ENCODE peak calls at places on chromosomes 13 and 19, in nine cellular contexts. C is A549, A is NB4, S is SK-N-SH, I is H1, H is WTC11, P is endothelial cell of umbilical vein, K is GM12878, Z is HepG2. O is an unnamed sample.

GRCh38 chr19:11377756-11378155 is 3.3 kb downstream of the SWSAP1 start:
- DNase-seq in C (no peak), A (no peak), S (no peak), I (no peak), H (no peak), P (no peak), K (no peak), Z (no peak), O (no peak)

GRCh38 chr13:59722580-59722900 is 441.2 kb downstream of the DIAPH3 start:
- DNase-seq in C (no peak), A (peak; percentile 15), S (no peak), I (no peak), H (no peak), P (no peak), K (no peak), Z (no peak), O (no peak)

GRCh38 chr19:9309974-9310446 is 372 bp upstream of the ZNF699 start:
- DNase-seq in C (peak; percentile 94), A (peak; percentile 96), S (peak; percentile 92), I (peak; percentile 88), H (peak; percentile 91), P (no peak), K (no peak), Z (no peak), O (peak; percentile 92)

GRCh38 chr13:29000802-29001201 is 180.7 kb downstream of the MTUS2 start:
- DNase-seq in C (no peak), A (no peak), S (no peak), I (no peak), H (no peak), P (no peak), K (no peak), Z (no peak), O (no peak)

GRCh38 chr19:32407004-32407992 is 1.7 kb downstream of the DPY19L3 start:
- DNase-seq in C (no peak), A (peak; percentile 35), S (peak; percentile 36), I (no peak), H (no peak), P (no peak), K (no peak), Z (peak; percentile 16), O (peak; percentile 56)

GRCh38 chr13:62119739-62120700 is 704.4 kb upstream of the PCDH20 start:
- DNase-seq in C (no peak), A (peak; percentile 27), S (peak; percentile 17), I (no peak), H (no peak), P (peak; percentile 7), K (no peak), Z (no peak), O (no peak)

GRCh38 chr13:98977568-98978270 is at the start of gene DOCK9:
- DNase-seq in C (no peak), A (no peak), S (no peak), I (no peak), H (peak; percentile 31), P (peak; percentile 89), K (no peak), Z (no peak), O (no peak)

GRCh38 chr13:27921961-27922910 is 2.4 kb downstream of the PDX1 start:
- DNase-seq in C (no peak), A (peak; percentile 16), S (peak; percentile 24), I (no peak), H (peak; percentile 36), P (no peak), K (no peak), Z (no peak), O (no peak)

GRCh38 chr13:41546372-41547252 is 89.3 kb downstream of the RGCC start:
- DNase-seq in C (no peak), A (peak; percentile 50), S (no peak), I (no peak), H (no peak), P (no peak), K (no peak), Z (peak; percentile 21), O (no peak)

GRCh38 chr13:34577051-34577450 is 365.0 kb upstream of the NBEA start:
- DNase-seq in C (no peak), A (no peak), S (no peak), I (no peak), H (no peak), P (no peak), K (no peak), Z (no peak), O (no peak)

GRCh38 chr13:34578917-34579316 is 363.2 kb upstream of the NBEA start:
- DNase-seq in C (no peak), A (no peak), S (no peak), I (no peak), H (no peak), P (no peak), K (no peak), Z (no peak), O (no peak)

DNA sequence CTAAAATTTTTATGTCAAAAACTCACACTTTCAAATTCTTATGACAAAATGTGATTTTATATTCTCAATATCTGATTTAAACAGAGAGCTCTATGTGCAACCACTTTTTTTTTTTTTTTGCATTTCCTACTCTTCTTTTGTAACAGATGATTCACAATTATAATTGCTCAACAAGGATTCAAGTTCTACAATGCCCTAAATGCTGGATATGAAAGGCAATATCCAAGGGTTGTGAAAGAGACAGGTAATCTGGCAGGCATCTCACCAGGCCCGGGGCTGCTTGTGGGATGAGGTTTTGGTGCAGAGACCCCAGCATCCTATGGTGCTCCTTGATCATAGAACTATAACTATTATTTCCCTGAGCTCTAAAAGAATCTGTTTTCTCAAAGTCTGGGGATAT is 363.6 kb upstream of the NBEA start:
- DNase-seq in C (peak; percentile 9), A (no peak), S (no peak), I (no peak), H (no peak), P (no peak), K (no peak), Z (no peak), O (no peak)
- TF ChIP-seq MAX in C (no peak), A (no peak), S (no peak), I (no peak), H (no peak), P (no peak), K (no peak), Z (no peak), O (no peak)

GRCh38 chr13:37869506-37869755 is 141 bp downstream of the TRPC4 start:
- DNase-seq in C (no peak), A (no peak), S (no peak), I (no peak), H (no peak), P (no peak), K (no peak), Z (no peak), O (no peak)
- TF ChIP-seq MAX in C (no peak), A (no peak), S (no peak), I (no peak), H (no peak), P (no peak), K (no peak), Z (no peak), O (no peak)

GRCh38 chr19:39223703-39224279 is 19.7 kb upstream of the SYCN start:
- DNase-seq in C (no peak), A (peak; percentile 16), S (no peak), I (no peak), H (peak; percentile 67), P (peak; percentile 22), K (no peak), Z (no peak), O (peak; percentile 62)

GRCh38 chr19:39230096-39230764 is 14.6 kb downstream of the IFNL3 start:
- DNase-seq in C (no peak), A (no peak), S (no peak), I (no peak), H (no peak), P (no peak), K (no peak), Z (no peak), O (no peak)

GRCh38 chr19:39224910-39225309 is 19.9 kb downstream of the IFNL3 start:
- DNase-seq in C (peak; percentile 49), A (peak; percentile 38), S (no peak), I (no peak), H (peak; percentile 26), P (no peak), K (no peak), Z (peak; percentile 18), O (no peak)
- TF ChIP-seq MAX in C (no peak), A (no peak), S (no peak), I (no peak), H (no peak), P (no peak), K (no peak), Z (no peak), O (no peak)

GRCh38 chr13:39786091-39786490 is 130.6 kb downstream of the COG6 start:
- DNase-seq in C (no peak), A (no peak), S (no peak), I (no peak), H (no peak), P (peak; percentile 97), K (no peak), Z (no peak), O (no peak)

GRCh38 chr13:39781381-39781780 is 125.9 kb downstream of the COG6 start:
- DNase-seq in C (no peak), A (no peak), S (no peak), I (no peak), H (no peak), P (no peak), K (no peak), Z (no peak), O (no peak)

GRCh38 chr13:39779337-39780270 is 124.1 kb downstream of the COG6 start:
- DNase-seq in C (no peak), A (no peak), S (no peak), I (no peak), H (no peak), P (peak; percentile 31), K (no peak), Z (no peak), O (no peak)

GRCh38 chr13:39784347-39784746 is 128.9 kb downstream of the COG6 start:
- DNase-seq in C (no peak), A (no peak), S (no peak), I (no peak), H (no peak), P (peak; percentile 84), K (no peak), Z (no peak), O (no peak)

DNA sequence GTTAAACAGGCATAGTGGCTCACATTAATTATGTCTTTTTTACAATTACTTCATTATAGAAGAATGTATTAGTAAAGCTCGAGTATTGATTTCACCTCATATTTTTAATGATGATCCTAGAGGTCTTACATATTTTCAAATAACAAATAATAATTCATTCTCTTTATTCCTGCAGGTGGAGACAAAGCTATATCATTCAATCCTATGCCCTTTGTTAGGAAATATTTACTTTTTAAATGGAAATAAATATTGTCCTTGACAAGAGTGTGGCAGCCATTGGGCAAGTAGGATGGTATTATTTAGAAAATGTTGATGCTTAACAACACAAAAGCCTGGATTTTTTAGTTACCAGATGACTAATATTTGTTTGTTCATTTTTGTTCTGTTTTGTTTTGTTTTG is 127.6 kb downstream of the COG6 start:
- DNase-seq in C (no peak), A (no peak), S (no peak), I (no peak), H (no peak), P (peak; percentile 80), K (no peak), Z (no peak), O (no peak)
- TF ChIP-seq MAX in C (no peak), A (no peak), S (no peak), I (no peak), H (no peak), P (no peak), K (no peak), Z (no peak), O (no peak)